ENCODE peak calls at places on chromosomes 12 and 14, in eight cellular contexts. S is stimulated activated CD4-positive, alpha-beta T cell treated with anti-CD3 and anti-CD28 coated beads, Interleukin-1b, Interleukin-23, amount 100 ng/mL, for 24 hours; Y is sciatic nerve; I is NCI-H1105 treated with DMSO at 0.1 percent for 48 hours; Q is breast epithelium; L is GM12878; U is BE2C; C is activated CD8-positive, alpha-beta memory T cell treated with anti-CD3 and anti-CD28 coated beads for 4 hours. X is an unnamed sample.

GRCh38 chr12:12718853-12719252 is 1.7 kb downstream of the CDKN1B start:
- DNase-seq in U (peak), L (no peak), C (no peak), S (no peak), Y (no peak), Q (no peak), I (peak), X (no peak)

GRCh38 chr14:69554500-69554899 is 20.2 kb downstream of the CCDC177 start:
- DNase-seq in I (no peak), L (no peak), S (no peak), Q (no peak), C (no peak), Y (no peak), U (no peak), X (no peak)

GRCh38 chr12:45425426-45425825 is 209.5 kb downstream of the ANO6 start:
- DNase-seq in I (no peak), Q (no peak), Y (no peak), S (no peak), L (no peak), U (no peak), C (no peak), X (no peak)

GRCh38 chr12:96398422-96399080 is 1.7 kb downstream of the CDK17 start:
- DNase-seq in Q (no peak), C (no peak), I (no peak), Y (no peak), U (no peak), L (no peak), S (no peak), X (no peak)

GRCh38 chr12:104056419-104056972 is 6.5 kb upstream of the GLT8D2 start:
- DNase-seq in L (no peak), S (no peak), I (no peak), Y (no peak), C (no peak), U (no peak), Q (no peak), X (no peak)

GRCh38 chr14:94075008-94075407 is 6.0 kb downstream of the DDX24 start:
- DNase-seq in C (no peak), U (no peak), Y (no peak), Q (no peak), S (no peak), L (no peak), I (no peak), X (no peak)

GRCh38 chr12:67573456-67573855 is 75.1 kb upstream of the DYRK2 start:
- DNase-seq in U (no peak), I (no peak), Y (no peak), Q (no peak), S (no peak), C (no peak), L (no peak), X (no peak)

GRCh38 chr12:119363037-119363436 is 28.5 kb downstream of the CCDC60 start:
- DNase-seq in Q (no peak), U (no peak), I (no peak), L (no peak), S (no peak), C (no peak), Y (no peak), X (no peak)

GRCh38 chr14:78927261-78927660 is 757.1 kb downstream of the NRXN3 start:
- DNase-seq in C (no peak), Q (no peak), U (no peak), Y (no peak), L (no peak), S (no peak), I (no peak), X (no peak)

X was measured in ascending aorta.